ENCODE peak calls at places on chromosomes 6 and 20, in five cellular contexts. B is tibial artery, C is mesothelial cell of epicardium, T is astrocyte of the spinal cord, Z is NB4. Y is an unnamed sample.

GRCh38 chr20:50586531-50587232 is 76.5 kb downstream of the PTPN1 start:
- DNase-seq in B (no peak), C (no peak), T (no peak), Z (no peak), Y (no peak)

GRCh38 chr6:209432-210103 is 82.7 kb upstream of the DUSP22 start:
- DNase-seq in B (no peak), C (no peak), T (no peak), Z (no peak), Y (no peak)

GRCh38 chr6:87628881-87629280 is 38.9 kb downstream of the ORC3 start:
- DNase-seq in B (no peak), C (no peak), T (peak), Z (no peak), Y (no peak)

GRCh38 chr20:61615806-61616205 is 363.7 kb downstream of the CDH4 start:
- DNase-seq in B (no peak), C (no peak), T (no peak), Z (no peak), Y (no peak)

GRCh38 chr6:4593891-4594445 is 182.2 kb upstream of the CDYL start:
- DNase-seq in B (no peak), C (no peak), T (no peak), Z (no peak), Y (no peak)

GRCh38 chr6:130676077-130676772 is 151.0 kb upstream of the SMLR1 start:
- DNase-seq in B (no peak), C (no peak), T (no peak), Z (no peak), Y (no peak)

GRCh38 chr20:445514-446336 is 16.6 kb downstream of the TBC1D20 start:
- DNase-seq in B (no peak), C (no peak), T (no peak), Z (no peak), Y (no peak)

GRCh38 chr6:26033942-26034354 is 53.3 kb upstream of the HFE start:
- DNase-seq in B (no peak), C (no peak), T (no peak), Z (peak), Y (no peak)

GRCh38 chr6:16511048-16511660 is 250.1 kb downstream of the ATXN1 start:
- DNase-seq in B (no peak), C (no peak), T (peak), Z (peak), Y (no peak)

GRCh38 chr6:16512585-16513109 is 248.6 kb downstream of the ATXN1 start:
- DNase-seq in B (no peak), C (no peak), T (no peak), Z (no peak), Y (no peak)

GRCh38 chr6:16511723-16512584 is 249.3 kb downstream of the ATXN1 start:
- DNase-seq in B (no peak), C (no peak), T (no peak), Z (no peak), Y (no peak)

GRCh38 chr6:16510245-16510644 is 251.0 kb downstream of the ATXN1 start:
- DNase-seq in B (no peak), C (no peak), T (no peak), Z (no peak), Y (no peak)

DNA sequence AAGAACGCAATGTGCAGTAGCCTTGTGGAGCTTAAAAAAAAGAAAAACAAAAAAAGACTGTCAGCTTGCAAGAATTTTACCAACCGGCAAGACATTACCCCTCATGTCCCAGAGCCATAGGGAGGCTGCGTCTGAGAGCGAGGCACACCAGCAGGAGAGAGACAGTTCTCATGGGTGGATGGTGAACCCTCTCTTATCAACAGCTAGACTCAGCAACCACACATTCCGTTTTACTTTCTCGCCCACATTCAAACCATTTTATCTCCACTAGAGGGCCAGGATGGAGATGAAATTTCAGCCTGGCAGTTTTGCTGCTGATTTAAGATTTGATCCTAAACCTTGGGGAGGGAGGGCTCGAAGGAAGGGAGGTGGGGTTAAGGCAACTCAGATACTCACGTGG is 247.0 kb downstream of the ATXN1 start:
- DNase-seq in B (no peak), C (no peak), T (peak), Z (peak), Y (peak)
- TF ChIP-seq CTCF in B (peak), C (peak), T (peak), Z (peak), Y (peak)

DNA sequence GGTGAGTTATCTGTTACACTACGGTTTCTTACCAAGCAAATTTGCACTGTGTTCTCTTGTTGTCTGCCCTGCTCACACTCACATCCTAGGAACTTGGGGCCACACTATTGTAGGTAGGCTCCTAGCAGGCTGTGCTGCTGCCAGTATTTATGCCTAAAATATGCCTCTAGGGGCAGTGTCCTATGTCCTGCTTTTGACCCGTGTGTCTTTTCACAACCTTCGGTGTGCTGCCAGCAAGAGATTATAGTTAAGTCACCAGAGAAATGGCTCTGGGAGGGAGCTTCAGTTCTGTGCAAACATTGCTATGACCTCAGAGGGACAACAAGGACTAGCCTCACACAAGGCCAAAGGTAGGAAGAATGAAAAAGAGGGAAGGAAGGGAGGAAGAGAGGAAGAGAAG is 8.9 kb upstream of the TAAR5 start:
- DNase-seq in B (no peak), C (no peak), T (no peak), Z (peak), Y (peak)
- TF ChIP-seq CTCF in B (no peak), C (no peak), T (peak), Z (peak), Y (no peak)

GRCh38 chr6:43174263-43175112 is 3.4 kb downstream of the SRF start:
- DNase-seq in B (peak), C (peak), T (peak), Z (peak), Y (peak)
- TF ChIP-seq CTCF in B (no peak), C (no peak), T (no peak), Z (no peak), Y (no peak)

GRCh38 chr20:57502331-57502700 is 22.6 kb downstream of the CTCFL start:
- DNase-seq in B (no peak), C (no peak), T (no peak), Z (no peak), Y (no peak)

GRCh38 chr20:57500941-57501340 is 24.0 kb downstream of the CTCFL start:
- DNase-seq in B (no peak), C (no peak), T (no peak), Z (no peak), Y (no peak)

GRCh38 chr20:57500235-57500634 is 24.7 kb downstream of the CTCFL start:
- DNase-seq in B (no peak), C (no peak), T (no peak), Z (no peak), Y (no peak)

GRCh38 chr20:57503035-57503658 is 21.8 kb downstream of the CTCFL start:
- DNase-seq in B (no peak), C (no peak), T (no peak), Z (peak), Y (no peak)

GRCh38 chr20:57501461-57502330 is 23.2 kb downstream of the CTCFL start:
- DNase-seq in B (no peak), C (no peak), T (peak), Z (peak), Y (no peak)
- TF ChIP-seq CTCF in B (no peak), C (no peak), T (no peak), Z (peak), Y (no peak)